ENCODE peak calls at places on chromosomes 7 and 10, in ten cellular contexts. I is heart right ventricle; P is activated naive CD8-positive, alpha-beta T cell treated with anti-CD3 and anti-CD28 coated beads, Interleukin-2, amount 50 U/mL, for 24 hours; W is NCI-H774; X is NCI-H446 treated with DMSO at 0.1 percent for 48 hours; V is foreskin fibroblast; B is fibroblast of lung; Q is activated CD4-positive, alpha-beta T cell treated with anti-CD3 and anti-CD28 coated beads for 24 hours; G is endothelial cell; M is MCF 10A. N is an unnamed sample.

GRCh38 chr7:36265720-36266119 is 112.7 kb downstream of the EEPD1 start:
- DNase-seq in I (peak), P (no peak), W (no peak), X (no peak), V (no peak), B (peak), Q (no peak), G (no peak), M (no peak), N (no peak)

GRCh38 chr10:77771851-77772250 is 134.2 kb upstream of the KCNMA1 start:
- DNase-seq in I (no peak), P (no peak), W (no peak), X (no peak), V (no peak), B (no peak), Q (no peak), G (no peak), M (no peak), N (no peak)

GRCh38 chr10:60611291-60611747 is 167.0 kb upstream of the CDK1 start:
- DNase-seq in I (no peak), P (no peak), W (no peak), X (no peak), V (peak), B (peak), Q (peak), G (no peak), M (peak), N (no peak)

GRCh38 chr7:55641273-55641691 is 69.0 kb upstream of the VOPP1 start:
- DNase-seq in I (peak), P (no peak), W (peak), X (peak), V (peak), B (peak), Q (peak), G (peak), M (peak), N (peak)

GRCh38 chr7:130366561-130366960 is 13.7 kb upstream of the CPA1 start:
- DNase-seq in I (no peak), P (no peak), W (no peak), X (no peak), V (peak), B (peak), Q (no peak), G (no peak), M (no peak), N (no peak)

GRCh38 chr7:18978108-18978495 is 139.3 kb downstream of the TWIST1 start:
- DNase-seq in I (no peak), P (no peak), W (no peak), X (peak), V (peak), B (peak), Q (no peak), G (no peak), M (peak), N (no peak)

GRCh38 chr7:120802751-120803150 is 55.2 kb downstream of the TSPAN12 start:
- DNase-seq in I (no peak), P (no peak), W (no peak), X (no peak), V (no peak), B (no peak), Q (no peak), G (no peak), M (no peak), N (no peak)

GRCh38 chr10:110600487-110601101 is 33.1 kb downstream of the SMC3 start:
- DNase-seq in I (no peak), P (no peak), W (no peak), X (no peak), V (peak), B (peak), Q (peak), G (peak), M (peak), N (peak)

GRCh38 chr7:105800442-105800841 is 76.0 kb downstream of the ATXN7L1 start:
- DNase-seq in I (no peak), P (no peak), W (no peak), X (no peak), V (no peak), B (peak), Q (no peak), G (no peak), M (no peak), N (no peak)

GRCh38 chr10:26227786-26228185 is 11.2 kb downstream of the GAD2 start:
- DNase-seq in I (no peak), P (no peak), W (no peak), X (no peak), V (no peak), B (no peak), Q (no peak), G (no peak), M (no peak), N (no peak)

GRCh38 chr7:92622680-92623079 is 32.5 kb upstream of the FAM133B start:
- DNase-seq in I (no peak), P (no peak), W (no peak), X (no peak), V (no peak), B (no peak), Q (no peak), G (no peak), M (no peak), N (peak)

GRCh38 chr7:128027485-128027980 is 3.7 kb downstream of the LRRC4 start:
- DNase-seq in I (no peak), P (no peak), W (no peak), X (no peak), V (no peak), B (no peak), Q (no peak), G (no peak), M (no peak), N (no peak)

GRCh38 chr10:125011926-125012705 is 70.2 kb downstream of the ZRANB1 start:
- DNase-seq in I (peak), P (no peak), W (no peak), X (no peak), V (peak), B (no peak), Q (no peak), G (no peak), M (no peak), N (no peak)

N was measured in Jurkat, Clone E6-1.